ENCODE peak calls at places on chromosomes 3 and 15, in nine cellular contexts. One of them, this sample, is unnamed.

GRCh38 chr15:89387140-89387903 is 52.7 kb upstream of the POLG start:
- DNase-seq in occipital lobe: no peak
- DNase-seq in T-helper 22 cell: no peak
- DNase-seq in mesothelial cell of epicardium: no peak
- DNase-seq in fibroblast of lung: no peak
- DNase-seq in Right ventricle myocardium superior: no peak
- DNase-seq in activated CD4-positive, alpha-beta T cell treated with anti-CD3 and anti-CD28 coated beads, Interleukin-2, amount 50 U/mL, for 1 hour: no peak
- DNase-seq in ureter: no peak
- DNase-seq in HFF-Myc: no peak
- DNase-seq in this sample: no peak

GRCh38 chr15:80931721-80932609 is 57.7 kb downstream of the MESD start:
- DNase-seq in occipital lobe: no peak
- DNase-seq in HFF-Myc: no peak
- DNase-seq in Right ventricle myocardium superior: no peak
- DNase-seq in ureter: no peak
- DNase-seq in fibroblast of lung: no peak
- DNase-seq in T-helper 22 cell: no peak
- DNase-seq in activated CD4-positive, alpha-beta T cell treated with anti-CD3 and anti-CD28 coated beads, Interleukin-2, amount 50 U/mL, for 1 hour: no peak
- DNase-seq in mesothelial cell of epicardium: no peak
- DNase-seq in this sample: no peak

GRCh38 chr15:67840747-67841634 is 1.1 kb upstream of the RNU6-1 start:
- DNase-seq in fibroblast of lung: peak; percentile 58
- DNase-seq in activated CD4-positive, alpha-beta T cell treated with anti-CD3 and anti-CD28 coated beads, Interleukin-2, amount 50 U/mL, for 1 hour: no peak
- DNase-seq in occipital lobe: peak; percentile 21
- DNase-seq in mesothelial cell of epicardium: no peak
- DNase-seq in T-helper 22 cell: no peak
- DNase-seq in Right ventricle myocardium superior: no peak
- DNase-seq in ureter: no peak
- DNase-seq in HFF-Myc: no peak
- DNase-seq in this sample: no peak

GRCh38 chr15:38145671-38146111 is 106.9 kb upstream of the SPRED1 start:
- DNase-seq in fibroblast of lung: no peak
- DNase-seq in activated CD4-positive, alpha-beta T cell treated with anti-CD3 and anti-CD28 coated beads, Interleukin-2, amount 50 U/mL, for 1 hour: no peak
- DNase-seq in T-helper 22 cell: no peak
- DNase-seq in occipital lobe: no peak
- DNase-seq in ureter: no peak
- DNase-seq in mesothelial cell of epicardium: no peak
- DNase-seq in HFF-Myc: no peak
- DNase-seq in Right ventricle myocardium superior: no peak
- DNase-seq in this sample: no peak

GRCh38 chr3:126732281-126733060 is 28.4 kb downstream of the CHCHD6 start:
- DNase-seq in occipital lobe: no peak
- DNase-seq in activated CD4-positive, alpha-beta T cell treated with anti-CD3 and anti-CD28 coated beads, Interleukin-2, amount 50 U/mL, for 1 hour: no peak
- DNase-seq in HFF-Myc: no peak
- DNase-seq in fibroblast of lung: no peak
- DNase-seq in ureter: no peak
- DNase-seq in mesothelial cell of epicardium: no peak
- DNase-seq in Right ventricle myocardium superior: no peak
- DNase-seq in T-helper 22 cell: no peak
- DNase-seq in this sample: no peak

GRCh38 chr3:149233323-149233722 is 11.7 kb upstream of the CP start:
- DNase-seq in fibroblast of lung: no peak
- DNase-seq in Right ventricle myocardium superior: no peak
- DNase-seq in occipital lobe: no peak
- DNase-seq in activated CD4-positive, alpha-beta T cell treated with anti-CD3 and anti-CD28 coated beads, Interleukin-2, amount 50 U/mL, for 1 hour: no peak
- DNase-seq in HFF-Myc: no peak
- DNase-seq in T-helper 22 cell: no peak
- DNase-seq in ureter: no peak
- DNase-seq in mesothelial cell of epicardium: no peak
- DNase-seq in this sample: no peak

GRCh38 chr3:126683506-126683905 is 20.5 kb upstream of the CHCHD6 start:
- DNase-seq in mesothelial cell of epicardium: no peak
- DNase-seq in activated CD4-positive, alpha-beta T cell treated with anti-CD3 and anti-CD28 coated beads, Interleukin-2, amount 50 U/mL, for 1 hour: no peak
- DNase-seq in HFF-Myc: no peak
- DNase-seq in occipital lobe: no peak
- DNase-seq in Right ventricle myocardium superior: no peak
- DNase-seq in fibroblast of lung: no peak
- DNase-seq in ureter: no peak
- DNase-seq in T-helper 22 cell: no peak
- DNase-seq in this sample: no peak

GRCh38 chr3:22585504-22585903 is 617.6 kb upstream of the UBE2E2 start:
- DNase-seq in Right ventricle myocardium superior: no peak
- DNase-seq in fibroblast of lung: peak; percentile 76
- DNase-seq in occipital lobe: no peak
- DNase-seq in ureter: no peak
- DNase-seq in activated CD4-positive, alpha-beta T cell treated with anti-CD3 and anti-CD28 coated beads, Interleukin-2, amount 50 U/mL, for 1 hour: no peak
- DNase-seq in T-helper 22 cell: no peak
- DNase-seq in mesothelial cell of epicardium: no peak
- DNase-seq in HFF-Myc: peak; percentile 1
- DNase-seq in this sample: no peak

GRCh38 chr15:82197734-82198594 is 64.6 kb downstream of the EFL1 start:
- DNase-seq in HFF-Myc: peak; percentile 83
- DNase-seq in occipital lobe: peak; percentile 62
- DNase-seq in activated CD4-positive, alpha-beta T cell treated with anti-CD3 and anti-CD28 coated beads, Interleukin-2, amount 50 U/mL, for 1 hour: peak; percentile 51
- DNase-seq in mesothelial cell of epicardium: peak; percentile 77
- DNase-seq in ureter: peak; percentile 75
- DNase-seq in fibroblast of lung: peak; percentile 52
- DNase-seq in T-helper 22 cell: peak; percentile 0
- DNase-seq in Right ventricle myocardium superior: peak; percentile 67
- DNase-seq in this sample: peak; percentile 66

GRCh38 chr3:168251371-168251770 is 155.6 kb upstream of the GOLIM4 start:
- DNase-seq in T-helper 22 cell: no peak
- DNase-seq in ureter: no peak
- DNase-seq in fibroblast of lung: no peak
- DNase-seq in occipital lobe: no peak
- DNase-seq in mesothelial cell of epicardium: no peak
- DNase-seq in HFF-Myc: no peak
- DNase-seq in activated CD4-positive, alpha-beta T cell treated with anti-CD3 and anti-CD28 coated beads, Interleukin-2, amount 50 U/mL, for 1 hour: no peak
- DNase-seq in Right ventricle myocardium superior: no peak
- DNase-seq in this sample: no peak

GRCh38 chr3:26099692-26100091 is 309.8 kb downstream of the OXSM start:
- DNase-seq in activated CD4-positive, alpha-beta T cell treated with anti-CD3 and anti-CD28 coated beads, Interleukin-2, amount 50 U/mL, for 1 hour: no peak
- DNase-seq in mesothelial cell of epicardium: no peak
- DNase-seq in ureter: no peak
- DNase-seq in T-helper 22 cell: no peak
- DNase-seq in Right ventricle myocardium superior: no peak
- DNase-seq in occipital lobe: no peak
- DNase-seq in fibroblast of lung: peak; percentile 7
- DNase-seq in HFF-Myc: no peak
- DNase-seq in this sample: no peak

GRCh38 chr3:32448686-32449474 is 53.8 kb downstream of the CMTM6 start:
- DNase-seq in T-helper 22 cell: no peak
- DNase-seq in Right ventricle myocardium superior: no peak
- DNase-seq in ureter: no peak
- DNase-seq in mesothelial cell of epicardium: no peak
- DNase-seq in activated CD4-positive, alpha-beta T cell treated with anti-CD3 and anti-CD28 coated beads, Interleukin-2, amount 50 U/mL, for 1 hour: no peak
- DNase-seq in HFF-Myc: no peak
- DNase-seq in fibroblast of lung: no peak
- DNase-seq in occipital lobe: no peak
- DNase-seq in this sample: no peak

GRCh38 chr15:88913850-88914169 is 631 bp upstream of the MFGE8 start:
- DNase-seq in Right ventricle myocardium superior: no peak
- DNase-seq in HFF-Myc: no peak
- DNase-seq in activated CD4-positive, alpha-beta T cell treated with anti-CD3 and anti-CD28 coated beads, Interleukin-2, amount 50 U/mL, for 1 hour: no peak
- DNase-seq in ureter: no peak
- DNase-seq in mesothelial cell of epicardium: no peak
- DNase-seq in fibroblast of lung: no peak
- DNase-seq in T-helper 22 cell: no peak
- DNase-seq in occipital lobe: no peak
- DNase-seq in this sample: no peak

GRCh38 chr3:153097213-153097612 is 64.8 kb upstream of the RAP2B start:
- DNase-seq in HFF-Myc: no peak
- DNase-seq in T-helper 22 cell: no peak
- DNase-seq in occipital lobe: no peak
- DNase-seq in fibroblast of lung: no peak
- DNase-seq in activated CD4-positive, alpha-beta T cell treated with anti-CD3 and anti-CD28 coated beads, Interleukin-2, amount 50 U/mL, for 1 hour: no peak
- DNase-seq in mesothelial cell of epicardium: no peak
- DNase-seq in Right ventricle myocardium superior: no peak
- DNase-seq in ureter: no peak
- DNase-seq in this sample: no peak

GRCh38 chr15:70101459-70102113 is 3.9 kb upstream of the TLE3 start:
- DNase-seq in fibroblast of lung: peak; percentile 94
- DNase-seq in Right ventricle myocardium superior: no peak
- DNase-seq in occipital lobe: no peak
- DNase-seq in mesothelial cell of epicardium: peak; percentile 76
- DNase-seq in activated CD4-positive, alpha-beta T cell treated with anti-CD3 and anti-CD28 coated beads, Interleukin-2, amount 50 U/mL, for 1 hour: no peak
- DNase-seq in HFF-Myc: peak; percentile 90
- DNase-seq in T-helper 22 cell: no peak
- DNase-seq in ureter: no peak
- DNase-seq in this sample: peak; percentile 76

GRCh38 chr15:85726446-85726845 is 68.3 kb downstream of the KLHL25 start:
- DNase-seq in mesothelial cell of epicardium: no peak
- DNase-seq in T-helper 22 cell: no peak
- DNase-seq in occipital lobe: no peak
- DNase-seq in Right ventricle myocardium superior: no peak
- DNase-seq in HFF-Myc: no peak
- DNase-seq in ureter: no peak
- DNase-seq in activated CD4-positive, alpha-beta T cell treated with anti-CD3 and anti-CD28 coated beads, Interleukin-2, amount 50 U/mL, for 1 hour: no peak
- DNase-seq in fibroblast of lung: no peak
- DNase-seq in this sample: no peak

GRCh38 chr3:188157971-188158370 is 4.0 kb downstream of the LPP start:
- DNase-seq in T-helper 22 cell: no peak
- DNase-seq in mesothelial cell of epicardium: no peak
- DNase-seq in Right ventricle myocardium superior: no peak
- DNase-seq in ureter: no peak
- DNase-seq in activated CD4-positive, alpha-beta T cell treated with anti-CD3 and anti-CD28 coated beads, Interleukin-2, amount 50 U/mL, for 1 hour: no peak
- DNase-seq in HFF-Myc: no peak
- DNase-seq in fibroblast of lung: no peak
- DNase-seq in occipital lobe: no peak
- DNase-seq in this sample: no peak